ENCODE peak calls at places on chromosomes 16 and 17, in four cellular contexts. G, X, M and Y are unnamed samples.

GRCh38 chr17:57461082-57461481 is 204.8 kb downstream of the MSI2 start:
- DNase-seq in X (peak; percentile 76), M (no peak), G (no peak), Y (peak; percentile 95)

GRCh38 chr17:82402865-82403264 is 15.3 kb upstream of the HEXD start:
- DNase-seq in G (peak; percentile 23), X (no peak), M (no peak), Y (no peak)

GRCh38 chr17:51365090-51365489 is 104.7 kb downstream of the UTP18 start:
- DNase-seq in M (no peak), X (no peak), G (no peak), Y (no peak)

GRCh38 chr17:42438600-42439567 is 15.8 kb upstream of the CAVIN1 start:
- DNase-seq in M (peak; percentile 46), G (no peak), X (no peak), Y (no peak)

GRCh38 chr17:27370776-27371175 is 76.9 kb downstream of the WSB1 start:
- DNase-seq in M (no peak), G (no peak), X (no peak), Y (no peak)

GRCh38 chr17:81492706-81493105 is 19.9 kb downstream of the ACTG1 start:
- DNase-seq in G (no peak), X (no peak), M (no peak), Y (no peak)

GRCh38 chr17:59365383-59365981 is 34.0 kb downstream of the YPEL2 start:
- DNase-seq in G (no peak), M (no peak), X (no peak), Y (no peak)

GRCh38 chr16:3348547-3349167 is 7.0 kb upstream of the OR2C1 start:
- DNase-seq in G (no peak), X (no peak), M (no peak), Y (no peak)

GRCh38 chr16:74563828-74564263 is 43.1 kb downstream of the GLG1 start:
- DNase-seq in G (no peak), M (peak; percentile 33), X (peak; percentile 64), Y (no peak)

GRCh38 chr17:41664587-41665565 is 23.8 kb upstream of the EIF1 start:
- DNase-seq in X (peak; percentile 15), G (no peak), M (no peak), Y (no peak)

GRCh38 chr16:13453325-13453724 is 466.6 kb upstream of the ERCC4 start:
- DNase-seq in G (no peak), M (no peak), X (no peak), Y (peak; percentile 42)

GRCh38 chr17:17749921-17750320 is 68.7 kb downstream of the RAI1 start:
- DNase-seq in X (no peak), G (no peak), M (peak; percentile 48), Y (no peak)

GRCh38 chr17:11736613-11737289 is 138.5 kb downstream of the DNAH9 start:
- DNase-seq in X (no peak), G (no peak), M (no peak), Y (no peak)

GRCh38 chr16:85291302-85292148 is 179.3 kb upstream of the CIBAR2 start:
- DNase-seq in G (peak; percentile 93), M (peak; percentile 66), X (peak; percentile 70), Y (no peak)

GRCh38 chr17:68759343-68760140 is 158.4 kb upstream of the FAM20A start:
- DNase-seq in G (peak; percentile 94), M (peak; percentile 90), X (peak; percentile 91), Y (peak; percentile 78)

GRCh38 chr16:86464044-86464443 is 46.3 kb upstream of the FOXF1 start:
- DNase-seq in M (no peak), G (no peak), X (no peak), Y (no peak)

GRCh38 chr16:56013962-56014552 is 138.9 kb upstream of the CES5A start:
- DNase-seq in X (peak; percentile 54), G (no peak), M (no peak), Y (no peak)

GRCh38 chr16:58755989-58756649 is 22.0 kb upstream of the GOT2 start:
- DNase-seq in G (peak; percentile 84), X (peak; percentile 83), M (peak; percentile 71), Y (peak; percentile 28)

GRCh38 chr17:29368926-29369325 is 21.2 kb upstream of the TAOK1 start:
- DNase-seq in G (no peak), X (no peak), M (no peak), Y (no peak)

GRCh38 chr17:1957037-1957436 is 68.1 kb downstream of the RTN4RL1 start:
- DNase-seq in G (no peak), X (no peak), M (no peak), Y (peak; percentile 19)

GRCh38 chr17:38550661-38551060 is 55.1 kb downstream of the SRCIN1 start:
- DNase-seq in G (no peak), X (no peak), M (peak; percentile 74), Y (no peak)

GRCh38 chr16:78244131-78244899 is 144.9 kb downstream of the WWOX start:
- DNase-seq in G (no peak), X (no peak), M (peak; percentile 57), Y (no peak)

GRCh38 chr17:59753522-59754467 is 46.3 kb downstream of the VMP1 start:
- DNase-seq in X (no peak), G (no peak), M (no peak), Y (peak; percentile 66)

GRCh38 chr16:29975811-29976511 is 2.3 kb downstream of the TAOK2 start:
- DNase-seq in M (no peak), G (no peak), X (no peak), Y (no peak)

GRCh38 chr16:12323007-12323699 is 346.6 kb downstream of the SNX29 start:
- DNase-seq in X (no peak), M (no peak), G (no peak), Y (no peak)

GRCh38 chr17:14058051-14058450 is 11.3 kb upstream of the COX10 start:
- DNase-seq in M (no peak), G (no peak), X (no peak), Y (no peak)

GRCh38 chr17:79084291-79085153 is 9.9 kb downstream of the ENGASE start:
- DNase-seq in X (peak; percentile 50), M (no peak), G (peak; percentile 71), Y (no peak)

GRCh38 chr17:17999364-18000007 is 26.8 kb downstream of the DRC3 start:
- DNase-seq in X (peak; percentile 14), G (no peak), M (no peak), Y (no peak)

GRCh38 chr17:29216856-29217255 is 29.8 kb upstream of the CRYBA1 start:
- DNase-seq in G (no peak), M (no peak), X (no peak), Y (no peak)

GRCh38 chr16:28904363-28904762 is 20.7 kb downstream of the RABEP2 start:
- DNase-seq in G (peak; percentile 79), M (no peak), X (no peak), Y (no peak)

GRCh38 chr17:44775136-44775837 is 16.5 kb downstream of the ADAM11 start:
- DNase-seq in M (peak; percentile 97), G (no peak), X (peak; percentile 96), Y (peak; percentile 95)

GRCh38 chr16:56289862-56290261 is 98.6 kb downstream of the GNAO1 start:
- DNase-seq in M (no peak), G (no peak), X (no peak), Y (no peak)

GRCh38 chr17:80990921-80991644 is 558 bp upstream of the CHMP6 start:
- DNase-seq in X (no peak), M (no peak), G (peak; percentile 73), Y (no peak)

GRCh38 chr16:85008267-85008666 is 3.1 kb downstream of the ZDHHC7 start:
- DNase-seq in X (no peak), M (no peak), G (no peak), Y (no peak)

GRCh38 chr16:79272141-79272577 is 328.4 kb downstream of the MAF start:
- DNase-seq in G (no peak), M (no peak), X (no peak), Y (no peak)

GRCh38 chr16:15490123-15490711 is 55.8 kb downstream of the BMERB1 start:
- DNase-seq in G (no peak), X (no peak), M (no peak), Y (no peak)

GRCh38 chr16:70253291-70254094 is 1.8 kb upstream of the EXOSC6 start:
- DNase-seq in X (peak; percentile 47), G (no peak), M (no peak), Y (no peak)

GRCh38 chr17:45839442-45839841 is 5.2 kb upstream of the SPPL2C start:
- DNase-seq in G (peak; percentile 52), M (no peak), X (no peak), Y (no peak)

GRCh38 chr17:55659661-55660060 is 63.0 kb downstream of the TMEM100 start:
- DNase-seq in X (no peak), G (no peak), M (no peak), Y (no peak)

GRCh38 chr17:32504166-32504990 is 17.6 kb downstream of the CDK5R1 start:
- DNase-seq in X (no peak), G (no peak), M (no peak), Y (no peak)

GRCh38 chr17:46977750-46978488 is 1.1 kb downstream of the RPRML start:
- DNase-seq in G (peak; percentile 52), M (no peak), X (no peak), Y (no peak)
- H3K4me3 ChIP-seq in G (no peak overlapping the region), M (peak overlapping the region; percentile 67), X (peak overlapping the region; percentile 77), Y (no peak overlapping the region)

DNA sequence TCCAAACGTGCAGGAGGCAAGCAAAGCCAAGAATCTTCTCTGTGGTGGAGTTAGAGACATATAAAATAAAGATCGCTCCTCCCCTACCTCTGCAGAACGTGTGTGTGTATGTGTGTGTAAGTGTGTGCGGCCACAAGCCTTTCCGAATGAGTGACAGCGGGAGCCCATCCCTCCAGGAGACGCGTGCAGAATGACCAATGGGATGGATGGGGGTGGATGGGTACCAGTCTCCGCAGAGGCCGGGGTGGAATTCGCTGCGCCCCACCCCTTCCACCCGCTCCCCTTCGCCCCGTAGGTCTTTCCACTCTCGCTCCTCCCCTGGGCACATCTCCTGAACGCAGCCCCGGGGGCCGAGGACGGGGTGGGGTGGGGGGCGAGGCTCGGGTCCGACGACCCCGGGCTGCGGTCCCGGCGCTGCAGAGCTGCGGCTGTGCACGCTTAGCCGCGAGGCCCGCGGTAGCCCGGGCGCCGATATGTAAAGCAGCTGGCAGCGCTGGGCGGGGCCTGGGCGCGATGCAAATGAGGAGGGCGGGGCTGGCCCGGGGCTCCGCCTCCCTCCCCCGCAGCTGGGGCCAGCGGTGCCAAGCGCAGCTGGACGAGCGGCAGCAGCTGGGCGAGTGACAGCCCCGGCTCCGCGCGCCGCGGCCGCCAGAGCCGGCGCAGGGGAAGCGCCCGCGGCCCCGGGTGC is at the start of gene PRKCB:
- DNase-seq in X (peak; percentile 81), G (peak; percentile 92), M (peak; percentile 68), Y (no peak)
- H3K4me3 ChIP-seq in X (peak within 1 kb of the TSS; percentile 56), G (no peak within 1 kb of the TSS), M (peak within 1 kb of the TSS; percentile 69), Y (peak within 1 kb of the TSS; percentile 31)

DNA sequence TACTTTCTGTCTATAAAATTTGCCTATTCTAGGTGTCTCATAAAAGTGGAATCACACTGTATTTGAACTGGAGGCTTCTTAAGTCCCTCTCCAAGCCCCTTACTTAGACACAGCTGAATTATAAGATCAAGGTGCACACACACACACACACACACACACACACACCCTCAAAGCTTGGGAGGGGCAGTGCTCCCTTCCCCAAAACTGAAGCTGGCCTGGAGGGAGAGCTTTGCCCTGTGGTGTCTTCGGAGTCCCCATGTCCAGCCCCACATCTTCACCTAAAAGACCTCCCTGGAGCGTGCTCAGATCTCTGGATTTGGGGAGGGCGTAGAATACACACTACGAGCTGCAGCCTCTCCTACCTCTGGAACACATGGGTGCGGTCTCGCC is 828 bp downstream of the EMP2 start:
- DNase-seq in G (no peak), X (no peak), M (no peak), Y (no peak)
- H3K4me3 ChIP-seq in G (peak overlapping the region; percentile 61), X (peak overlapping the region; percentile 86), M (peak overlapping the region; percentile 79), Y (peak overlapping the region; percentile 93)

GRCh38 chr16:23302045-23302956 is at the start of gene SCNN1B:
- DNase-seq in X (no peak), G (peak; percentile 73), M (peak; percentile 64), Y (no peak)
- H3K4me3 ChIP-seq in X (peak within 1 kb of the TSS; percentile 46), G (peak within 1 kb of the TSS; percentile 37), M (peak within 1 kb of the TSS; percentile 40), Y (no peak within 1 kb of the TSS)